ENCODE peak calls at places on chromosomes 16 and 17, in four cellular contexts. K is type B pancreatic cell, J is heart right ventricle, O is Calu3. V is an unnamed sample.

GRCh38 chr16:83992624-83993023 is 24.6 kb downstream of the NECAB2 start:
- DNase-seq in J (no peak), K (no peak), O (no peak), V (no peak)

GRCh38 chr17:73304971-73305786 is 6.6 kb downstream of the CDC42EP4 start:
- DNase-seq in J (peak; percentile 71), K (no peak), O (peak; percentile 63), V (no peak)

GRCh38 chr17:31696184-31696602 is 162.9 kb downstream of the COPRS start:
- DNase-seq in K (peak; percentile 81), O (no peak), J (peak; percentile 81), V (peak; percentile 81)

GRCh38 chr17:39178516-39178915 is 12.6 kb upstream of the ARL5C start:
- DNase-seq in O (peak; percentile 86), J (no peak), K (no peak), V (no peak)

GRCh38 chr16:2325181-2325580 is 15.3 kb downstream of the ABCA3 start:
- DNase-seq in J (no peak), O (no peak), K (no peak), V (no peak)

GRCh38 chr16:67968440-67969285 is at the start of gene SLC12A4:
- DNase-seq in J (peak; percentile 93), O (peak; percentile 90), K (peak; percentile 85), V (peak; percentile 87)

GRCh38 chr17:7072406-7072805 is 7.6 kb downstream of the CLEC10A start:
- DNase-seq in O (no peak), J (no peak), K (no peak), V (no peak)

GRCh38 chr17:80663783-80664206 is 119.2 kb downstream of the RPTOR start:
- DNase-seq in J (no peak), K (no peak), O (no peak), V (no peak)

GRCh38 chr17:60327870-60328362 is 64.0 kb downstream of the USP32 start:
- DNase-seq in J (no peak), K (no peak), O (no peak), V (no peak)

GRCh38 chr17:78986048-78986648 is 6.4 kb upstream of the LGALS3BP start:
- DNase-seq in J (peak; percentile 35), O (no peak), K (no peak), V (no peak)

GRCh38 chr16:54026456-54026855 is 260.1 kb downstream of the IRX3 start:
- DNase-seq in K (no peak), J (no peak), O (no peak), V (no peak)

GRCh38 chr17:57121308-57122042 is 36.4 kb downstream of the AKAP1 start:
- DNase-seq in O (peak; percentile 29), J (no peak), K (no peak), V (peak; percentile 67)

GRCh38 chr16:85348921-85349334 is 236.7 kb upstream of the CIBAR2 start:
- DNase-seq in K (no peak), J (no peak), O (no peak), V (no peak)

GRCh38 chr16:21957687-21958346 is 4.7 kb downstream of the UQCRC2 start:
- DNase-seq in J (no peak), O (no peak), K (no peak), V (no peak)

GRCh38 chr16:71476457-71476856 is 12.7 kb downstream of the ZNF19 start:
- DNase-seq in O (no peak), J (no peak), K (no peak), V (no peak)

GRCh38 chr17:68821860-68822693 is 133.1 kb downstream of the ABCA8 start:
- DNase-seq in K (no peak), J (no peak), O (peak; percentile 9), V (no peak)

GRCh38 chr16:8660841-8661301 is 13.5 kb upstream of the ABAT start:
- DNase-seq in J (peak; percentile 40), O (peak; percentile 93), K (no peak), V (peak; percentile 44)

GRCh38 chr16:8656376-8656775 is 18.0 kb upstream of the ABAT start:
- DNase-seq in K (no peak), O (no peak), J (no peak), V (no peak)

GRCh38 chr16:8649829-8650554 is 24.4 kb upstream of the ABAT start:
- DNase-seq in O (no peak), K (no peak), J (no peak), V (no peak)

GRCh38 chr16:8655184-8655717 is 19.2 kb upstream of the ABAT start:
- DNase-seq in J (no peak), K (no peak), O (peak; percentile 62), V (no peak)
- TF ChIP-seq CTCF in J (peak; percentile 60), K (peak; percentile 74), O (peak; percentile 62), V (no peak)

GRCh38 chr17:32854177-32854576 is 22.7 kb downstream of the MYO1D start:
- DNase-seq in O (no peak), K (no peak), J (no peak), V (no peak)

GRCh38 chr17:32855620-32856019 is 21.3 kb downstream of the MYO1D start:
- DNase-seq in O (no peak), J (no peak), K (no peak), V (no peak)

GRCh38 chr17:32849879-32850278 is 27.0 kb downstream of the MYO1D start:
- DNase-seq in K (no peak), J (no peak), O (no peak), V (no peak)

GRCh38 chr17:32852811-32853210 is 24.1 kb downstream of the MYO1D start:
- DNase-seq in K (no peak), O (no peak), J (no peak), V (no peak)

DNA sequence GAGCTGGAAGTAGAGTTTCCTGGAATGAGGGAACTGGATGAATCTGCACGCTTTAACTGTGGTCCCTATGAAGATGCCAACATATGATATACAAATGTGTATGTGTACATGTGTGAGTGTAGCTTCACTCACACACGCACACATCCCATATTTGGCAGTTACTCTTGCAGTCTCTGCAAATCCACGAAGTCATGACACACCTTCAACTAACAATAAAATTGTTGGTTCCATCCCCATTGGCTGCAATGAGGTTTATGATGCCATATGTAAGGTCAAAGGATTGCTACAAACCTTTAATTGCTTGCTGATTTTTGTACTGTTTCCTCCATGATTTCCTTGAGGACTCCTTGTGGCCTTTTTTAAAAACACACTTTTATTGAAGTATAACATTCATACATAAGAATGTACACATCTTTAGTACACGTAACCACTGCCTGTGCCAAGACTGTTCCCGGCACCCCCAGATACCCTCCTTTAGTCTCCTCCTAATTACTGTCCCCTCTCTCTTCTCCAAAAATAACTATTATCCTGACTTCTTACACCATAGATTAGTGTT is 22.0 kb downstream of the MYO1D start:
- DNase-seq in K (no peak), J (no peak), O (no peak), V (no peak)
- TF ChIP-seq CTCF in K (peak; percentile 19), J (no peak), O (no peak), V (peak; percentile 19)

DNA sequence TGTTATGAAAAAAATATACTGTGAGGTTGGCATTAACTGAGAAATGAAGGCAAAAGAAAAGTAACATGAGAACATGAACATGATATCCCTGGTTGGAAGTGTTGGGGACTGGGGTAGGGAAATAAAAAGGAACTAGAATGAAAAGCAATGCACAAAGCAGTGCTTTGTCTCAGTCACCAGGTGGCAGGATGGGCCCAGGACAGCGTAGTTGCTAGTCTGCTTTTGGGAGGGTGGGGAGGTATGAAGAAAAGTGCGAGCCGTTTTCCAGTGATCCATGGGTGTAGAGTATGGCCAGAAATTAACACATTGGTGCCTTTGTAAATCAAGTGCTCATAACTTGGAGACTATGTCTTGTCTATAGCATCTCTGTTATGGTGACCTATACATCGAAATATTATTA is 662.5 kb upstream of the SALL1 start:
- DNase-seq in J (no peak), K (no peak), O (no peak), V (no peak)
- TF ChIP-seq CTCF in J (no peak), K (peak; percentile 54), O (no peak), V (no peak)

DNA sequence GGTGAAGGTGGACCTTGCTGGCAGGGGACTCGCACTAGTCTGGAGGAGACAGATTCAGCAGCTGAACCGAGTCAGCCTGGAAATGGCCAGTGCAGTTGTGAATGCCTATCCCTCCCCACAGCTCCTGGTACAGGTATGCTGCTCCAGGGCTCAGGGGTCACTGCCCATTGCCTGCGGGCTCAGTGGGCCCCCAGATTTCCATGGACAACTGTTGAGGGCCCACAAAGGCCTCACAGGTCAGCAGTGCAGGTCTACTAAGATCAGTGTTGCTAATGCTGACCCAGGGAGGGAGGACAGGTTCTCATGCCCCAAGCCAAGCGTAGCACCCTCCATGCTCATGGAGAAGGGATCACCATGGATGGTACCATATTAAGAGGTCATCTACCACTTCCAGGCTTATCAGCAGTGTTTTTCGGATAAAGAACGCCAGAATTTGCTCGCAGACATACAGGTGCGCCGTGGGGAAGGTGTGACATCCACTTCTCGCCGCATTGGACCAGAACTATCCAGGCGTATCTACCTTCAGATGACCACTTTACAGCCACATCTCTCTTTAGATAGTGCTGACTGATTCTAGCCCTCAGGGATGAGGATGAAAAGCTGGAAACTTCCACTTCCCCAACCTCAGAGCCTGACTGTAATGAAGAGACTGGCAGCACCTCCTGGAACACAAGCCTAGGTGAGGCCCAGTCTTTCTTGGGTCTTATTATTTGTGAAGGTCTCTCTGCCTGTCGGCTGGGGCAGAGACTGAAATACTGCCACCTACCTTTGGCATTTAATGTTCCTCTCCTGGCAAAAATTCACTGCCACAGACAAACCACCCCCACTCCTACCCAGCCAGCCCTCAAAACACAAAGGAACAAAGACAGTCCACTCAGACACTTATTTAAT is 7.6 kb downstream of the EME1 start:
- DNase-seq in J (no peak), K (no peak), O (no peak), V (no peak)
- TF ChIP-seq CTCF in J (no peak), K (no peak), O (no peak), V (no peak)

DNA sequence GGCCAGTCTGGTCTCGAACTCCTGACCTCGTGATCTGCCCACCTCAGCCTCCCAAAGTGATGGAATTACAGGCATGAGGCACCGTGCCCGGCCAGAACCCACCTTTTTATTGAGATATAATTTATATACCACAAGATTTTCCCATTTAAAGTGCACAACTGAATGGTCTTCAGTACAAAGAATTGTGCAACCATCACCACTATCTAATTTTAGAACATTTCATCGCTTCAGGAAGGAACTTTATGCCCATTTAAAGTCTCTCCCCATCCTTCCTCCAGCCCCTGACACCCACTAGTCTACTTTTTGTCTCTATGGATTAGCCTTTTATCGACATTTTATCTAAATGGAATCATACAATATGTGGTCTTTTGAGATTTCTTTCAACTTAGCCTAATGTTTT is 25.4 kb upstream of the HELZ start:
- DNase-seq in O (no peak), J (no peak), K (no peak), V (no peak)
- TF ChIP-seq CTCF in O (no peak), J (no peak), K (no peak), V (no peak)

GRCh38 chr17:48555183-48555615 is 10.3 kb upstream of the HOXB2 start:
- DNase-seq in K (no peak), O (no peak), J (no peak), V (peak; percentile 69)
- TF ChIP-seq CTCF in K (no peak), O (no peak), J (no peak), V (no peak)

DNA sequence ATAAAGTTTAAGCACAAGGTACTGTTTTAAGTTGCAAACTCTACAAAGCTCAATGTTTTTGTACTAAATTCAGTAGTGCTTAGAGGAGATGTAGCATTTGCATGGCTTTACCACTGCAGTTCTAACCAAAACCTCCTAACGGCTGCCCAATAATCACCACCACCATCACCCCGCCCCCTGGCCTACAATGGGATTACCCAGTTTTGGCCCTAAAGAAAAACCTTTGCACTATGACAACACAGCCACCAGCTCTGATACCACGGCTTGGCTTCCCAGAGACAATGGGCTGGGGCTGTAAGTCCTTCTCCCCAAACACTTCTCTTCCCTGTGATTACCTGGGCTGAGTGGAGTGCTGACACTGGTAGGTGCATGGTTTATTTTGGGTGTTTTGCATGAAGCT is 58.4 kb upstream of the MTMR4 start:
- DNase-seq in K (no peak), O (no peak), J (no peak), V (no peak)
- TF ChIP-seq CTCF in K (no peak), O (no peak), J (no peak), V (no peak)